ENCODE peak calls at places on chromosomes 13 and 19, in four cellular contexts. T, R, H and X are unnamed samples.

GRCh38 chr13:91482427-91482826 is 84.0 kb downstream of the GPC5 start:
- DNase-seq in T (no peak), R (no peak), H (no peak), X (no peak)

GRCh38 chr13:43227721-43228120 is 204.3 kb downstream of the DNAJC15 start:
- DNase-seq in T (peak), R (no peak), H (no peak), X (no peak)

GRCh38 chr13:110551284-110551683 is 10.2 kb downstream of the RAB20 start:
- DNase-seq in R (no peak), H (no peak), T (no peak), X (no peak)

GRCh38 chr13:25262261-25262660 is 25.0 kb downstream of the MTMR6 start:
- DNase-seq in H (no peak), T (no peak), R (no peak), X (no peak)

GRCh38 chr19:43625918-43626579 is 6.6 kb upstream of the ZNF428 start:
- DNase-seq in R (peak), T (no peak), H (no peak), X (no peak)

GRCh38 chr19:47573076-47574026 is at the start of gene ZNF541:
- DNase-seq in T (peak), R (peak), H (no peak), X (peak)

GRCh38 chr13:25727250-25727649 is 324.6 kb downstream of the SHISA2 start:
- DNase-seq in R (no peak), H (no peak), T (no peak), X (no peak)

GRCh38 chr13:48653074-48654054 is at the start of gene CYSLTR2:
- DNase-seq in R (no peak), H (peak), T (no peak), X (no peak)

GRCh38 chr19:36891768-36892357 is 24.2 kb downstream of the ZNF829 start:
- DNase-seq in H (no peak), R (no peak), T (no peak), X (no peak)

GRCh38 chr13:27182844-27183497 is 11.4 kb upstream of the USP12 start:
- DNase-seq in H (no peak), T (no peak), R (no peak), X (no peak)

GRCh38 chr13:29434217-29434940 is 161.1 kb downstream of the SLC7A1 start:
- DNase-seq in H (no peak), R (no peak), T (no peak), X (no peak)

GRCh38 chr19:16417660-16418596 is 53.8 kb downstream of the EPS15L1 start:
- DNase-seq in R (peak), H (peak), T (peak), X (peak)

GRCh38 chr13:105518086-105518485 is 1017.4 kb downstream of the EFNB2 start:
- DNase-seq in R (no peak), H (no peak), T (no peak), X (no peak)

GRCh38 chr19:46049597-46049996 is 8.8 kb upstream of the IGFL4 start:
- DNase-seq in T (no peak), H (no peak), R (no peak), X (no peak)

GRCh38 chr19:16461630-16462051 is 10.1 kb downstream of the EPS15L1 start:
- DNase-seq in T (no peak), R (no peak), H (no peak), X (no peak)

GRCh38 chr19:51637362-51637978 is 7.3 kb upstream of the SIGLEC5 start:
- DNase-seq in T (no peak), R (no peak), H (no peak), X (no peak)

GRCh38 chr19:34276614-34277013 is 22.3 kb downstream of the GARRE1 start:
- DNase-seq in R (no peak), H (no peak), T (no peak), X (no peak)

GRCh38 chr13:103022328-103022727 is 43.9 kb downstream of the SLC10A2 start:
- DNase-seq in R (no peak), T (no peak), H (no peak), X (no peak)

GRCh38 chr13:40026174-40026585 is 370.7 kb downstream of the COG6 start:
- DNase-seq in H (no peak), R (peak), T (no peak), X (no peak)

GRCh38 chr19:8575467-8575997 is 1.7 kb downstream of the MYO1F start:
- DNase-seq in R (no peak), T (peak), H (no peak), X (peak)

GRCh38 chr19:9057505-9058258 is 29.2 kb upstream of the OR1M1 start:
- DNase-seq in T (no peak), R (no peak), H (no peak), X (no peak)

GRCh38 chr19:16076958-16077611 is 790 bp downstream of the TPM4 start:
- DNase-seq in H (no peak), T (peak), R (no peak), X (no peak)

GRCh38 chr13:76929975-76930374 is 18.3 kb upstream of the ACOD1 start:
- DNase-seq in R (no peak), H (no peak), T (no peak), X (no peak)

GRCh38 chr19:40407714-40408600 is 5.2 kb downstream of the PRX start:
- DNase-seq in T (no peak), R (no peak), H (peak), X (no peak)

GRCh38 chr13:110274687-110275086 is 32.3 kb downstream of the COL4A1 start:
- DNase-seq in H (no peak), T (no peak), R (no peak), X (no peak)

GRCh38 chr13:76764429-76764828 is 121.8 kb downstream of the KCTD12 start:
- DNase-seq in R (no peak), H (peak), T (peak), X (peak)

GRCh38 chr19:39814595-39814994 is 19.4 kb downstream of the DYRK1B start:
- DNase-seq in H (no peak), T (no peak), R (no peak), X (no peak)

GRCh38 chr13:109672545-109672944 is 113.8 kb downstream of the IRS2 start:
- DNase-seq in T (no peak), R (no peak), H (no peak), X (no peak)

GRCh38 chr13:27446986-27447583 is 3.3 kb downstream of the MTIF3 start:
- DNase-seq in R (no peak), T (no peak), H (no peak), X (no peak)

GRCh38 chr13:97434417-97435296 is 688 bp downstream of the RAP2A start:
- DNase-seq in T (peak), R (peak), H (peak), X (no peak)

GRCh38 chr13:50592412-50593145 is 250.9 kb downstream of the DLEU7 start:
- DNase-seq in R (no peak), H (no peak), T (no peak), X (no peak)

GRCh38 chr19:8697671-8698432 is 743 bp downstream of the ACTL9 start:
- DNase-seq in T (no peak), R (peak), H (no peak), X (no peak)

GRCh38 chr19:2064788-2065524 is 13.9 kb upstream of the MKNK2 start:
- DNase-seq in H (no peak), T (no peak), R (no peak), X (no peak)

GRCh38 chr13:35817642-35818576 is 313.3 kb downstream of the DCLK1 start:
- DNase-seq in H (no peak), T (no peak), R (no peak), X (no peak)